ENCODE peak calls at places on chromosomes 7 and 10, in seven cellular contexts. Y is AG09309, U is prostate gland, F is astrocyte of the cerebellum, C is cardiac fibroblast, A is choroid plexus epithelial cell, G is tibial artery. J is an unnamed sample.

GRCh38 chr7:2598175-2598823 is 33.5 kb upstream of the TTYH3 start:
- DNase-seq in Y (no peak), U (no peak), F (no peak), C (no peak), A (no peak), G (no peak), J (no peak)

GRCh38 chr7:30852744-30853288 is 58.8 kb upstream of the AQP1 start:
- DNase-seq in Y (no peak), U (no peak), F (no peak), C (no peak), A (no peak), G (no peak), J (no peak)

GRCh38 chr7:26534649-26535482 is 243.2 kb downstream of the SNX10 start:
- DNase-seq in Y (no peak), U (peak), F (no peak), C (no peak), A (no peak), G (no peak), J (no peak)

GRCh38 chr7:70189261-70189660 is 591.0 kb downstream of the AUTS2 start:
- DNase-seq in Y (no peak), U (no peak), F (no peak), C (no peak), A (no peak), G (no peak), J (peak)

GRCh38 chr10:113853577-113854018 is 284 bp downstream of the DCLRE1A start:
- DNase-seq in Y (no peak), U (no peak), F (no peak), C (no peak), A (no peak), G (no peak), J (no peak)

GRCh38 chr10:33212061-33212748 is 122.3 kb downstream of the NRP1 start:
- DNase-seq in Y (no peak), U (no peak), F (no peak), C (peak), A (peak), G (no peak), J (no peak)

GRCh38 chr10:62014510-62014909 is 113.0 kb downstream of the ARID5B start:
- DNase-seq in Y (no peak), U (no peak), F (no peak), C (no peak), A (no peak), G (no peak), J (no peak)

GRCh38 chr10:60566027-60566575 is 176.4 kb upstream of the ANK3 start:
- DNase-seq in Y (no peak), U (no peak), F (no peak), C (no peak), A (no peak), G (no peak), J (no peak)

GRCh38 chr7:121499526-121500123 is 103.5 kb upstream of the FAM3C start:
- DNase-seq in Y (no peak), U (no peak), F (no peak), C (no peak), A (no peak), G (no peak), J (no peak)

GRCh38 chr10:132419631-132420468 is 22.9 kb downstream of the PWWP2B start:
- DNase-seq in Y (no peak), U (no peak), F (no peak), C (no peak), A (no peak), G (no peak), J (no peak)

GRCh38 chr7:30717181-30717580 is 34.8 kb upstream of the INMT start:
- DNase-seq in Y (no peak), U (no peak), F (no peak), C (peak), A (no peak), G (no peak), J (no peak)

GRCh38 chr10:25831138-25831537 is 102.9 kb upstream of the MYO3A start:
- DNase-seq in Y (no peak), U (no peak), F (no peak), C (no peak), A (no peak), G (no peak), J (no peak)

GRCh38 chr10:128274938-128275337 is 148.7 kb upstream of the MKI67 start:
- DNase-seq in Y (peak), U (no peak), F (no peak), C (no peak), A (no peak), G (peak), J (no peak)

GRCh38 chr10:96758423-96758822 is 38.1 kb upstream of the PIK3AP1 start:
- DNase-seq in Y (no peak), U (no peak), F (no peak), C (no peak), A (no peak), G (peak), J (no peak)

GRCh38 chr7:44385384-44386138 is 60.2 kb upstream of the CAMK2B start:
- DNase-seq in Y (no peak), U (no peak), F (no peak), C (no peak), A (peak), G (no peak), J (no peak)

GRCh38 chr7:2199956-2200583 is 32.7 kb downstream of the MAD1L1 start:
- DNase-seq in Y (no peak), U (no peak), F (no peak), C (no peak), A (no peak), G (no peak), J (no peak)

GRCh38 chr10:22603581-22603980 is 110.8 kb downstream of the PIP4K2A start:
- DNase-seq in Y (no peak), U (no peak), F (no peak), C (no peak), A (no peak), G (no peak), J (no peak)

GRCh38 chr10:76278811-76279460 is 847.5 kb downstream of the LRMDA start:
- DNase-seq in Y (no peak), U (no peak), F (no peak), C (peak), A (no peak), G (no peak), J (no peak)

GRCh38 chr10:28743576-28743975 is 66.3 kb downstream of the BAMBI start:
- DNase-seq in Y (no peak), U (no peak), F (no peak), C (no peak), A (no peak), G (no peak), J (no peak)

GRCh38 chr7:21023841-21024502 is 237.3 kb upstream of the SP8 start:
- DNase-seq in Y (no peak), U (no peak), F (no peak), C (no peak), A (no peak), G (no peak), J (no peak)

GRCh38 chr7:134875867-134876266 is 96.4 kb downstream of the CALD1 start:
- DNase-seq in Y (peak), U (no peak), F (no peak), C (peak), A (peak), G (no peak), J (no peak)

GRCh38 chr7:68311958-68312357 is 1286.3 kb upstream of the AUTS2 start:
- DNase-seq in Y (no peak), U (no peak), F (no peak), C (no peak), A (no peak), G (no peak), J (no peak)

GRCh38 chr10:69061305-69062161 is 26.4 kb upstream of the SRGN start:
- DNase-seq in Y (peak), U (no peak), F (peak), C (peak), A (peak), G (peak), J (peak)

GRCh38 chr7:99876491-99876890 is 342 bp downstream of the OR2AE1 start:
- DNase-seq in Y (no peak), U (no peak), F (no peak), C (no peak), A (no peak), G (no peak), J (no peak)

GRCh38 chr10:26503911-26504310 is 65.8 kb downstream of the APBB1IP start:
- DNase-seq in Y (no peak), U (no peak), F (no peak), C (no peak), A (no peak), G (no peak), J (no peak)

GRCh38 chr7:154693646-154694045 is 309.3 kb downstream of the PAXIP1 start:
- DNase-seq in Y (no peak), U (no peak), F (no peak), C (no peak), A (no peak), G (no peak), J (no peak)

GRCh38 chr10:45471531-45472310 is 97.7 kb downstream of the ALOX5 start:
- DNase-seq in Y (no peak), U (no peak), F (no peak), C (no peak), A (no peak), G (no peak), J (no peak)

GRCh38 chr10:71971311-71971731 is 7.1 kb downstream of the CHST3 start:
- DNase-seq in Y (no peak), U (peak), F (no peak), C (no peak), A (no peak), G (no peak), J (no peak)

DNA sequence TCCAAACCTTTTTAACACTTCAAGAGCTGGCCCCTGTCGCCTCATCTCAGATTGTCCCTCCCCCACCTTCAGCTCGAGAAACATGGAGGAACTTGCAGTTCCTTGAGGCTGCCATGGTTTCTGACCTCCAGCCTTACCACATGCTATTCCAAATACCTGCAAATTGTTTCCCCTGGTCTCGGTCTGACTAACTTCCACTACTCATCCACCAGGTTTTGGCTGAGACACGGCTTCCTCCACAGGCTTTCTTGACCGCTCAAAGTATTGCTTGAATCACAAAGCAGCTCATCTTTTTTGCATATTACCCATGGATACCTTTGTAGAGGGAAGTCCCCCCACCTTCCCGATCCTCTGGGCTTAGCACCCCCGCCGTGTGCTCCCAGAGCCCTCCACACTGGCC is 5.2 kb upstream of the SAMD8 start:
- DNase-seq in Y (no peak), U (no peak), F (no peak), C (no peak), A (no peak), G (no peak), J (no peak)
- TF ChIP-seq CTCF in Y (no peak), U (no peak), F (no peak), C (no peak), A (no peak), G (no peak), J (no peak)

GRCh38 chr10:119893845-119894427 is 1.4 kb downstream of the SEC23IP start:
- DNase-seq in Y (no peak), U (no peak), F (no peak), C (no peak), A (no peak), G (no peak), J (no peak)

GRCh38 chr10:119897366-119897765 is 4.8 kb downstream of the SEC23IP start:
- DNase-seq in Y (no peak), U (no peak), F (no peak), C (no peak), A (no peak), G (no peak), J (no peak)

GRCh38 chr10:119896937-119897336 is 4.4 kb downstream of the SEC23IP start:
- DNase-seq in Y (no peak), U (peak), F (no peak), C (peak), A (peak), G (peak), J (peak)

GRCh38 chr10:119896061-119896655 is 3.6 kb downstream of the SEC23IP start:
- DNase-seq in Y (peak), U (peak), F (peak), C (peak), A (peak), G (no peak), J (no peak)

DNA sequence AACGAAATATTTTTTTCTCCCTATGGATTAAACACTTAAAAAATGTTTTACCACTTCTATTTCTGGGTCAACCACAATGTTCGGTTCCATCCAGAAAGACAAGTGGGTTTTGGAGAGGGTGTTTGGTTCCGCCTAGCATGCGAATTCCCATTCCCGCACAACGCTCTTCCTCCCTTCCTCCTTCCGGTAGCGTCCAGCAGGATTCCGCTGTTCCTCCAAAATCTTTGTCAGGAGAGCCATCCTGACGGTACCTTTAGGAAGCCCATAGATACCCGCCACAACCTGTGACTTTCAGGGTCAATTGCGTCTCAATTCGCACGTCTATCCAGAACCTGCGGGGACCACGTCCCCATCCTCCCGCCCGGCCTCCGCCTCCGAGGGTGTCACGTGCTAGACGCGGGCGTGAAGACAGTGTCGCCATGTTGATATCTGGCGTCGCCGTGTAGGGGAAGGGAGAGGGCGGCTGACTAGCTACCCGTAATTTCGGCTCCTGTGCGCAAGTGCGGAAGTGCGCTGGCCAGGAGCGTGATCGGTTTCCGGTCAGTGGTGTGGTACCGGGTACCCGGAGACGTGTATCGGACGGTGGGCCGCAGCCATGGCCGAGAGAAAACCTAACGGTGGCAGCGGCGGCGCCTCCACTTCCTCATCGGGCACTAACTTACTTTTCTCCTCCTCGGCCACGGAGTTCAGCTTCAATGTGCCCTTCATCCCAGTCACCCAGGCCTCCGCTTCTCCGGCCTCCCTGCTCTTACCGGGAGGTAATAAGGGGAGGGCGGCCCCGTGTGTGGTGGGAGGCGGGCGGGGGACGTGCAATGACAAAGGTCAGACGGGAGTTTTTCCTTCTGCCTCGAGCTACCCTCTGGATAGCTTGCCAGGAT is at the start of gene SEC23IP:
- DNase-seq in Y (peak), U (peak), F (peak), C (peak), A (peak), G (peak), J (peak)
- H3K4me3 ChIP-seq in Y (peak), U (peak), F (peak), C (peak), A (peak), G (peak), J (peak)

GRCh38 chr10:93062499-93063216 is 2.1 kb downstream of the CYP26C1 start:
- DNase-seq in Y (no peak), U (no peak), F (no peak), C (peak), A (peak), G (no peak), J (no peak)
- TF ChIP-seq CTCF in Y (peak), U (no peak), F (peak), C (peak), A (peak), G (peak), J (peak)

GRCh38 chr7:106344206-106344605 is 59.4 kb upstream of the NAMPT start:
- DNase-seq in Y (no peak), U (no peak), F (no peak), C (no peak), A (no peak), G (no peak), J (no peak)

GRCh38 chr7:106344861-106345260 is 60.1 kb upstream of the NAMPT start:
- DNase-seq in Y (no peak), U (no peak), F (no peak), C (peak), A (peak), G (no peak), J (no peak)

GRCh38 chr7:106346167-106346677 is 61.4 kb upstream of the NAMPT start:
- DNase-seq in Y (no peak), U (no peak), F (no peak), C (no peak), A (peak), G (no peak), J (no peak)

GRCh38 chr7:106346678-106347217 is 62.0 kb upstream of the NAMPT start:
- DNase-seq in Y (peak), U (no peak), F (peak), C (peak), A (peak), G (no peak), J (peak)

GRCh38 chr7:106345421-106346166 is 60.8 kb upstream of the NAMPT start:
- DNase-seq in Y (no peak), U (no peak), F (no peak), C (peak), A (peak), G (no peak), J (no peak)
- H3K4me3 ChIP-seq in Y (no peak), U (no peak), F (no peak), C (no peak), A (no peak), G (no peak), J (no peak)

GRCh38 chr7:492714-493065 is 27.0 kb downstream of the PDGFA start:
- DNase-seq in Y (no peak), U (no peak), F (no peak), C (no peak), A (no peak), G (no peak), J (no peak)

GRCh38 chr7:491958-492713 is 27.5 kb downstream of the PDGFA start:
- DNase-seq in Y (no peak), U (no peak), F (no peak), C (no peak), A (no peak), G (peak), J (no peak)

GRCh38 chr7:489876-490275 is 29.8 kb downstream of the PDGFA start:
- DNase-seq in Y (no peak), U (no peak), F (no peak), C (no peak), A (no peak), G (peak), J (no peak)

GRCh38 chr7:490461-491291 is 29.0 kb downstream of the PDGFA start:
- DNase-seq in Y (no peak), U (peak), F (no peak), C (no peak), A (no peak), G (peak), J (no peak)

DNA sequence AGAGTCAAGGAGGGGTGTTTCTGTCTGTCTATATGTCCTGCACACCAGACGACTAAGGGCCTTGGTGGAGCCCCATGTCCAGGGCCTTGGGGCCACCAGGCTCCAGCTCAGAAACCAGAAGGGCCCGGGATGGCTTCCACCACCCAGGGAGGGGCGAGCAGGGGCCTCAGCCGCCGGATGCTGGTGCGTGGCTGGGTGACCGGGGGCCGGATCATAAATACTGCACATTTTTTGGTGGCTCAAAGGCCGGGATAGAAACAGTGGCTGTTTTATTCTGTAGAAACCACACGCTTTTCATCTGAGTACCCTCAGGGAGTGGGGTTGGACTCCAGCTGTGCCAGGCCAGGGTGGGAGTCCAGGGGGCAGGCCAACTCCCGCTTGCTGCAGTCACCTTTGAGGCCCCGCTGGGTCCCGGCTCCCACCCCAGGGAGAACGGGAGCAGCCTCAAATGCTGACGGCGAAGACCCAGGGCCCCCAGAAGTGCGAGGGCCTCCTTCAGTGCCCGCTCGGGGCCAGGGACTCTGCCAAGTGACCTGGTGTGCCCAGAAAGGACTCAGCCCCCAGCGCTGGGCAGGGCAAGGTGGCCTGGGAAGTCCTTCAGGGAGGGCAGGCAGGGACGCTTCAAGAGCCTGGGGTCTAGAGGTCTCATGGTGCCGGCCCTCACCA is 28.2 kb downstream of the PDGFA start:
- DNase-seq in Y (no peak), U (no peak), F (no peak), C (no peak), A (no peak), G (peak), J (no peak)
- TF ChIP-seq CTCF in Y (no peak), U (no peak), F (no peak), C (no peak), A (no peak), G (no peak), J (no peak)

GRCh38 chr7:101124376-101125056 is 2.4 kb upstream of the SERPINE1 start:
- DNase-seq in Y (no peak), U (no peak), F (peak), C (peak), A (peak), G (no peak), J (no peak)
- H3K4me3 ChIP-seq in Y (no peak), U (no peak), F (no peak), C (no peak), A (no peak), G (no peak), J (no peak)

GRCh38 chr10:77498829-77499228 is 138.8 kb downstream of the KCNMA1 start:
- DNase-seq in Y (no peak), U (no peak), F (no peak), C (no peak), A (no peak), G (no peak), J (no peak)

GRCh38 chr10:77498210-77498609 is 139.4 kb downstream of the KCNMA1 start:
- DNase-seq in Y (no peak), U (peak), F (no peak), C (no peak), A (no peak), G (no peak), J (no peak)

GRCh38 chr10:77501152-77501845 is 136.3 kb downstream of the KCNMA1 start:
- DNase-seq in Y (peak), U (no peak), F (no peak), C (peak), A (peak), G (peak), J (no peak)

GRCh38 chr10:77501846-77502251 is 135.8 kb downstream of the KCNMA1 start:
- DNase-seq in Y (no peak), U (no peak), F (no peak), C (peak), A (no peak), G (no peak), J (no peak)

DNA sequence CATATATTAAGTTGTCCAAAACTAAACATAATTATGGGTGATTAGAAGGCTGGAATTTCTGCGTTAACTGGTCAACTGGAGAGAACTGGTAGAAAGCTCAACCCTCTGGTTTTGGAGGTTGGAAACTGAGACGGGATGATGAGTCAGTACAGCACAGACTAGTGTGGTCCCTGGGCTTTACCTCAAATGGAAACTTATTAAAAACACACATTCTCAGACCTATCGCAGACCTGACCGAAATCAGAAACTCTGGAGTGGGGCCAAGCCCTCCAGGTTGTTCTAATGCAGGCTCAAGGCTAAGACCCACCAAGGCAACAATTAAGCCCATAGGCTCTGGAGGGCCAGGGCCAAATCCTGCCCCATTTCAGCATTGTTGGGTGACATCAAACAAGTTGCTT is 136.9 kb downstream of the KCNMA1 start:
- DNase-seq in Y (no peak), U (no peak), F (peak), C (no peak), A (no peak), G (no peak), J (no peak)
- TF ChIP-seq CTCF in Y (no peak), U (no peak), F (no peak), C (no peak), A (no peak), G (no peak), J (no peak)

J was measured in retinal pigment epithelial cell.